ENCODE peak calls at places on chromosomes 16 and 17, in nine cellular contexts. J, Q, M, X, H, B, W, Z and E are unnamed samples.

GRCh38 chr16:75555213-75555706 is 792 bp downstream of the TMEM231 start:
- DNase-seq in J (peak; percentile 82), Q (peak; percentile 78), M (peak; percentile 80), X (peak; percentile 84), H (peak; percentile 40), B (peak; percentile 92), W (peak; percentile 83), Z (peak; percentile 72), E (peak; percentile 56)

GRCh38 chr16:23435500-23435899 is 17.5 kb downstream of the COG7 start:
- DNase-seq in J (peak; percentile 77), Q (peak; percentile 41), M (peak; percentile 79), X (peak; percentile 76), H (peak; percentile 79), B (peak; percentile 72), W (peak; percentile 64), Z (peak; percentile 64), E (no peak)

GRCh38 chr17:62744259-62744658 is 63.9 kb downstream of the MARCHF10 start:
- DNase-seq in J (no peak), Q (no peak), M (no peak), X (no peak), H (no peak), B (no peak), W (no peak), Z (no peak), E (no peak)

GRCh38 chr17:33015716-33016346 is 24.2 kb downstream of the SPACA3 start:
- DNase-seq in J (no peak), Q (no peak), M (no peak), X (no peak), H (no peak), B (no peak), W (no peak), Z (no peak), E (no peak)

GRCh38 chr17:28878981-28879380 is 18.6 kb downstream of the FLOT2 start:
- DNase-seq in J (peak; percentile 38), Q (no peak), M (peak; percentile 41), X (no peak), H (peak; percentile 31), B (peak; percentile 36), W (no peak), Z (peak; percentile 19), E (no peak)

GRCh38 chr16:19583665-19584300 is 28.3 kb downstream of the VPS35L start:
- DNase-seq in J (peak; percentile 32), Q (no peak), M (peak; percentile 20), X (no peak), H (peak; percentile 39), B (peak; percentile 40), W (no peak), Z (peak; percentile 50), E (no peak)

GRCh38 chr17:5419959-5420653 is at the start of gene RPAIN:
- DNase-seq in J (peak; percentile 78), Q (peak; percentile 85), M (peak; percentile 72), X (peak; percentile 86), H (peak; percentile 92), B (peak; percentile 93), W (peak; percentile 94), Z (peak; percentile 87), E (peak; percentile 69)

GRCh38 chr17:27378482-27379200 is 77.6 kb upstream of the KSR1 start:
- DNase-seq in J (no peak), Q (no peak), M (no peak), X (no peak), H (no peak), B (no peak), W (no peak), Z (no peak), E (no peak)

GRCh38 chr17:66115246-66115645 is 76.7 kb downstream of the CEP112 start:
- DNase-seq in J (no peak), Q (no peak), M (no peak), X (no peak), H (no peak), B (no peak), W (no peak), Z (no peak), E (no peak)

GRCh38 chr17:46173153-46173552 is 20.1 kb downstream of the KANSL1 start:
- DNase-seq in J (no peak), Q (no peak), M (no peak), X (no peak), H (no peak), B (no peak), W (no peak), Z (no peak), E (no peak)

GRCh38 chr16:2286550-2286949 is 18.6 kb upstream of the RNPS1 start:
- DNase-seq in J (no peak), Q (no peak), M (no peak), X (no peak), H (no peak), B (no peak), W (no peak), Z (no peak), E (no peak)

GRCh38 chr16:456891-457483 is 31.5 kb downstream of the RAB11FIP3 start:
- DNase-seq in J (no peak), Q (no peak), M (no peak), X (no peak), H (no peak), B (no peak), W (no peak), Z (no peak), E (no peak)

GRCh38 chr16:79865918-79866317 is 265.4 kb upstream of the MAF start:
- DNase-seq in J (no peak), Q (no peak), M (no peak), X (no peak), H (no peak), B (no peak), W (no peak), Z (no peak), E (no peak)

GRCh38 chr16:53991181-53992056 is 287.5 kb downstream of the FTO start:
- DNase-seq in J (peak; percentile 47), Q (no peak), M (no peak), X (peak; percentile 37), H (no peak), B (no peak), W (no peak), Z (peak; percentile 38), E (peak; percentile 42)

GRCh38 chr16:14286381-14287230 is 215.5 kb downstream of the MRTFB start:
- DNase-seq in J (no peak), Q (no peak), M (no peak), X (no peak), H (no peak), B (peak; percentile 35), W (peak; percentile 58), Z (no peak), E (no peak)

GRCh38 chr16:47884131-47884725 is 271.6 kb downstream of the ABCC12 start:
- DNase-seq in J (no peak), Q (no peak), M (no peak), X (no peak), H (no peak), B (no peak), W (no peak), Z (no peak), E (no peak)

GRCh38 chr17:76529224-76529642 is 8.3 kb downstream of the CYGB start:
- DNase-seq in J (no peak), Q (peak; percentile 80), M (no peak), X (peak; percentile 58), H (no peak), B (peak; percentile 71), W (peak; percentile 92), Z (peak; percentile 55), E (no peak)

GRCh38 chr17:33948299-33948698 is 306.8 kb upstream of the CCL2 start:
- DNase-seq in J (no peak), Q (no peak), M (no peak), X (no peak), H (no peak), B (no peak), W (no peak), Z (no peak), E (no peak)

GRCh38 chr17:27559506-27559931 is 71.5 kb upstream of the LGALS9 start:
- DNase-seq in J (no peak), Q (peak; percentile 40), M (no peak), X (peak; percentile 40), H (no peak), B (peak; percentile 39), W (peak; percentile 72), Z (no peak), E (no peak)

GRCh38 chr16:4944333-4945281 is 7.7 kb upstream of the PPL start:
- DNase-seq in J (no peak), Q (peak; percentile 86), M (no peak), X (peak; percentile 94), H (no peak), B (peak; percentile 87), W (peak; percentile 93), Z (peak; percentile 97), E (peak; percentile 97)

GRCh38 chr16:10566613-10567012 is 13.8 kb downstream of the EMP2 start:
- DNase-seq in J (no peak), Q (no peak), M (no peak), X (no peak), H (no peak), B (no peak), W (no peak), Z (no peak), E (no peak)
- TF ChIP-seq CTCF in J (no peak), Q (no peak), M (no peak), X (no peak), H (peak; percentile 11), B (no peak), W (no peak), Z (no peak), E (no peak)

DNA sequence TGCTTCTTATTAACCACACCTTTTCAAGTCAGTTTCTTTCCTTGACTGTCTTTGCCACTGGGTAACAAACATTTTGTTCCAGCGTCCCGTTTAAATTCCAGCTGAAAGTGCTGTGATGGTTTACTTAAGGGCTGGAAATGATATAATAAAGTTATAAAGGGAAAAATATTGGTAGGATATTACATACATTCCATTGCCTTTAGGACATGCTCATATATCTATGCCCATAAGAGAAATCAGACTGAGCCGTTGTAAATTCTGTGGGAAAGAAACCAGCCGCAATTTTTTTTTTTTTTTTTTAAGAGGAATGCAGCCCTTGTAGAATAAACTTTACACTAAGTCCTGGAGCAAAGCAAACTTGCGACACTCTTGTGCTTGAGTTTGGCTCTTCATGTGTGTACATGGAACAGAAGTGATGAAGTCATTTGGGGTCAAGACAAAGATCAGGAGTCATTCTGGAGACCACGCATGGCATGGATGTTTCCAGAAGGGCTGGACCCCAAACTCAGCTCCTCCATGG is 210.9 kb downstream of the XYLT1 start:
- DNase-seq in J (no peak), Q (no peak), M (no peak), X (no peak), H (no peak), B (no peak), W (no peak), Z (no peak), E (no peak)
- TF ChIP-seq CTCF in J (no peak), Q (no peak), M (no peak), X (no peak), H (no peak), B (no peak), W (no peak), Z (no peak), E (no peak)

DNA sequence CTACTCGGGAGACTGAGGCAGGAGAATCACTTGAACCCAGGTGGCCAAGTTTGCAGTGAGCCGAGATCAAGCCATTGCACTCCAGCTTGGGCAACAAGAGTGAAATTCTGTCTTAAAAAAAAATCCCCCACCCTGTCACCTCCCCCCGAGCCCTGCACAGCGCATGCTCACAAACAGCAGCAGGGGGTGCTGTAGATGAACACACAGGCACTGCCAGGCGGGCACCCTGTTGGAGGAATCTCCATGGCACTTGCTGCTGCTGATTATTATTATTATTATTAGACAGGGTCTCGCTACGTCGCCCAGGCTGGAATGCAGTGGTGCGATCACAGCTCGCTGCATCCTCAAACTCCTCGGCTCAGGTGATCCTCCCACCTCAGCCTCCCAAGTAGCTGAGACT is 24.6 kb downstream of the FZD2 start:
- DNase-seq in J (no peak), Q (no peak), M (no peak), X (no peak), H (no peak), B (no peak), W (no peak), Z (no peak), E (no peak)
- TF ChIP-seq CTCF in J (no peak), Q (no peak), M (no peak), X (no peak), H (peak; percentile 15), B (no peak), W (no peak), Z (no peak), E (no peak)

GRCh38 chr16:65126845-65127624 is 5.2 kb upstream of the CDH11 start:
- DNase-seq in J (no peak), Q (no peak), M (no peak), X (no peak), H (no peak), B (no peak), W (no peak), Z (no peak), E (no peak)
- TF ChIP-seq CTCF in J (peak; percentile 56), Q (peak; percentile 38), M (peak; percentile 62), X (no peak), H (peak; percentile 35), B (peak; percentile 17), W (peak; percentile 37), Z (peak; percentile 17), E (peak; percentile 71)